ENCODE peak calls at places on chromosomes 5 and 9, in four cellular contexts. B is Peyer's patch, X is MM.1S, Y is A549. L is an unnamed sample. For H3K9me3, the result is how much of the 10 kb centered on the place peaks cover.

GRCh38 chr9:95750725-95751644 is 124.5 kb upstream of the ERCC6L2 start:
- DNase-seq in B (peak), X (no peak), Y (no peak), L (no peak)

GRCh38 chr9:19788614-19789271 is at the start of gene SLC24A2:
- DNase-seq in B (no peak), X (no peak), Y (no peak), L (no peak)

GRCh38 chr5:87755378-87755777 is 342.6 kb upstream of the CCNH start:
- DNase-seq in B (no peak), X (no peak), Y (no peak), L (no peak)

GRCh38 chr5:151156732-151157402 is 712 bp downstream of the ANXA6 start:
- DNase-seq in B (peak), X (peak), Y (no peak), L (peak)

GRCh38 chr9:89295400-89295799 is 15.6 kb upstream of the CKS2 start:
- DNase-seq in B (no peak), X (no peak), Y (no peak), L (no peak)

GRCh38 chr9:89814340-89815040 is 209.7 kb downstream of the GADD45G start:
- DNase-seq in B (no peak), X (no peak), Y (no peak), L (peak)

GRCh38 chr5:31220968-31221367 is 27.5 kb downstream of the CDH6 start:
- DNase-seq in B (no peak), X (no peak), Y (no peak), L (no peak)

GRCh38 chr5:177412603-177413233 is 3.4 kb upstream of the F12 start:
- DNase-seq in B (no peak), X (peak), Y (no peak), L (no peak)

DNA sequence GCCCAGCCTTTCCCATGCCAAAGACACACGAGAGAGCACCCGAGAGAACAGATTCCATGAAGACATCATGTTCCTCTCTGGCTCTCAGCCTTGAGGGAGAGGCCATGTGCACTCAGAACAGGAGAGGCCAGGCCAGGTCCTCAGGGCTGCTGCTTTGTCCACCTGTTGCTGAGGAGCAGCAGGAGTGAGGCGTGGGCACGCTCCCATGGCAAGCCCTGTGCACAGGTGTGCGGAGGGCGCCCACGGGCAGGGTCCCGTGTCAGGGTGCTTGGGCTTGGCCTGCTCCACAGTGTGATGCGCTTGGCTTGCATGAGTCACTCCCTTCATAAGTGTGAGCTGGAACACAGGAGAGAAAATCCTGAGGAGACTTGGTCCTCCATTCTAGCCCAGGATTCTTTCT is 27.4 kb downstream of the ZNF354A start:
- DNase-seq in B (no peak), X (no peak), Y (no peak), L (no peak)
- H3K9me3 ChIP-seq in B (under half), X (under half), Y (under half), L (half or more)

DNA sequence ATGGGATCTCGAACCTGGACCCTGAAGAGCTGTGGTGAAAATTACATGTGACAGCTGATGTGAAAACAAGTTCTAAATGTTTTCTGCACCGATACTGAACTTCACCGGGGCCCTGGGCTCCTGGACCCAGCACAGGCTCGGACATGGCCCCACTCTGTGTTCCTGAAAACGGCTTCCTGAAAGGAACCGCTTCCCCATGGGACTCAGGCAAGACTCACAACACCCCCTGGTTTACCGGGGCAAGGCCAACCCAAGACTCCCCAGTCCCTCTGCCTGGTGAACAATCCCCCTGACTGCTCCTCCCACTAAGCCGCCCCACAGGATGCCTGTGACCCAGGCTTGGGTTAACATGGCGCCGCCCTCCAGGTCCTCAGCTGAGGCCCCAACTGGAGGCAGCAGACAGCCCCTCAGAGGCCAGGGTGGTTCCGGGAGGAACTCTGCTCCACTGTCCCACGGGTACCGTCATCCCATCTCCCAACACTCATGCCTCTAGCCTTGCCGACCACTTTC is 124.5 kb upstream of the FOXD4L5 start:
- DNase-seq in B (no peak), X (no peak), Y (no peak), L (no peak)
- H3K9me3 ChIP-seq in B (under half), X (under half), Y (under half), L (under half)

GRCh38 chr5:141320225-141321169 is at the start of gene TAF7:
- DNase-seq in B (peak), X (peak), Y (peak), L (peak)
- H3K9me3 ChIP-seq in B (under half), X (under half), Y (half or more), L (half or more)

GRCh38 chr9:137615387-137615871 is 3.4 kb upstream of the EHMT1 start:
- DNase-seq in B (no peak), X (no peak), Y (no peak), L (no peak)

GRCh38 chr9:137618105-137619067 is at the start of gene EHMT1:
- DNase-seq in B (peak), X (peak), Y (peak), L (peak)

GRCh38 chr9:137620581-137620980 is 1.8 kb downstream of the EHMT1 start:
- DNase-seq in B (no peak), X (no peak), Y (no peak), L (no peak)

GRCh38 chr9:137621131-137621757 is 2.4 kb downstream of the EHMT1 start:
- DNase-seq in B (no peak), X (peak), Y (peak), L (peak)

DNA sequence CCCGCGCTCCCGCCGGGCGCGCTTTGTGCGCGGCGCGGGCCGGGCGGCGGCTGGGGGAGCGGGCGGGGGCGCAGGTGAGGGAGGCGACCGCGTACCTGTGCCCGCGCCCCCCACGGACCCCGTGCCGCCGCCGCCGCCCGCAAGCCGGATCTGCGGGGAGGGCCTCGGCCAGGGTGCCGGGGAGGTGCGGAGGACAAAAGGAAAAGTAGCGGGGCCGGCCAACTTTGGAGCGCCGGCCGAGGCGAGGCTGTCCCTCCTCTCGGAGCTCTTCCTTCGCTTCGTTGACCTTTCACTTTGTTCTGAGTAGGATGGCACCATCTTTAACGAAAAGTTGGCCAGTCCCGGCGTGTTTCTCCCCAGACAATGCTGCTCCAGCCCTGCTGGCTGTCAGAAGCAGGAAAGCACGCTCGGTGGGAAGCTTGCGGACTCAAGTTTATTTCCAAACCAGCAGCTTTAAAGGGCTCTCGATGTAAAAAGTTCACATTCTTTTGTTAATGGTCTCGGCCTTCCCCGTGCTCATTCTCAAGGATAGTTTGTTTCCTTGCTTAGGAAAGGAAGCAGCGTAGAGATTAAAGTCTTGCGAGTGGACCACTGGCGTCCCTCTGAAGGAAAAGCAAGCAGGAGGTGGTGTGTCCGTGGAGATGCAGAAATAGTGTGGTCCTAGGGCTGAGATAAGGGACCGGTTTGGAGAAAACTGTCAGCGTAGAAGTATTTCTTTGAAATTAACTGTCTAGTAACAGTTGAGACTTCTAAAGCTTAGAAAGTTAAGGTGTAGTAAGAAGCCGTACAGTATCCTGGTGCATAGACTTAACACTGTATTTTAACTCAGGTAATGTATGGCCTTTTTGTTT is 660 bp downstream of the EHMT1 start:
- DNase-seq in B (no peak), X (peak), Y (no peak), L (peak)
- H3K9me3 ChIP-seq in B (under half), X (under half), Y (under half), L (under half)

L was measured in mesenchymal stem cell.